ENCODE peak calls at places on chromosomes 13 and 19, in nine cellular contexts. K is HL-60, P is prostate gland, E is endothelial cell of umbilical vein, F is GM23338, H is stomach, W is HCT116, C is GM12878, Y is spleen. B is an unnamed sample.
A peak's percentile ranks its signal among the peaks of the same experiment; 100 is the strongest.

GRCh38 chr19:49869009-49869483 is 1.7 kb upstream of the PNKP start:
- DNase-seq in K (no peak), P (no peak), E (no peak), F (no peak), H (no peak), W (no peak), C (no peak), Y (no peak), B (no peak)

GRCh38 chr13:51726446-51727185 is 77.3 kb downstream of the DHRS12 start:
- DNase-seq in K (no peak), P (no peak), E (peak; percentile 69), F (no peak), H (no peak), W (no peak), C (no peak), Y (no peak), B (no peak)

GRCh38 chr13:70792121-70792520 is 683.9 kb upstream of the KLHL1 start:
- DNase-seq in K (no peak), P (no peak), E (no peak), F (peak; percentile 27), H (no peak), W (no peak), C (no peak), Y (no peak), B (no peak)

GRCh38 chr19:629961-630714 is 3.2 kb downstream of the POLRMT start:
- DNase-seq in K (no peak), P (no peak), E (no peak), F (no peak), H (no peak), W (no peak), C (no peak), Y (no peak), B (no peak)

GRCh38 chr19:10747271-10747670 is 29.4 kb downstream of the DNM2 start:
- DNase-seq in K (no peak), P (no peak), E (no peak), F (no peak), H (peak; percentile 58), W (no peak), C (no peak), Y (no peak), B (no peak)

GRCh38 chr13:48249018-48249417 is 16.0 kb downstream of the ITM2B start:
- DNase-seq in K (no peak), P (no peak), E (no peak), F (no peak), H (no peak), W (no peak), C (no peak), Y (no peak), B (no peak)

GRCh38 chr19:44570984-44571684 is 41.7 kb upstream of the CEACAM20 start:
- DNase-seq in K (peak; percentile 79), P (peak; percentile 48), E (peak; percentile 82), F (peak; percentile 93), H (peak; percentile 65), W (peak; percentile 76), C (no peak), Y (no peak), B (no peak)

GRCh38 chr19:38004100-38004504 is 97.1 kb downstream of the SIPA1L3 start:
- DNase-seq in K (no peak), P (no peak), E (no peak), F (no peak), H (no peak), W (no peak), C (no peak), Y (no peak), B (no peak)

GRCh38 chr13:31119966-31120733 is 41.6 kb downstream of the HSPH1 start:
- DNase-seq in K (no peak), P (no peak), E (no peak), F (peak; percentile 15), H (no peak), W (no peak), C (no peak), Y (no peak), B (peak; percentile 88)

GRCh38 chr19:18392417-18392816 is 5.0 kb downstream of the LRRC25 start:
- DNase-seq in K (peak; percentile 89), P (peak; percentile 43), E (peak; percentile 49), F (no peak), H (peak; percentile 86), W (no peak), C (no peak), Y (peak; percentile 90), B (no peak)

GRCh38 chr13:31875134-31875533 is 135.8 kb downstream of the RXFP2 start:
- DNase-seq in K (no peak), P (no peak), E (no peak), F (no peak), H (no peak), W (no peak), C (no peak), Y (no peak), B (no peak)

GRCh38 chr13:101053694-101054093 is 362.6 kb downstream of the NALCN start:
- DNase-seq in K (no peak), P (no peak), E (no peak), F (no peak), H (no peak), W (no peak), C (no peak), Y (no peak), B (no peak)

GRCh38 chr19:19405919-19406877 is 723 bp downstream of the GATAD2A start:
- DNase-seq in K (peak; percentile 18), P (peak; percentile 16), E (peak; percentile 52), F (peak; percentile 83), H (peak; percentile 49), W (no peak), C (no peak), Y (peak; percentile 92), B (no peak)

GRCh38 chr19:35462476-35462953 is 14.5 kb downstream of the FFAR2 start:
- DNase-seq in K (peak; percentile 79), P (no peak), E (no peak), F (no peak), H (no peak), W (no peak), C (peak; percentile 96), Y (no peak), B (no peak)
- H3K27ac ChIP-seq in K (peak overlapping the region; percentile 43), P (no peak overlapping the region), E (no peak overlapping the region), F (no peak overlapping the region), H (peak overlapping the region; percentile 49), W (no peak overlapping the region), C (peak overlapping the region; percentile 73), Y (peak overlapping the region; percentile 70), B (no peak overlapping the region)

DNA sequence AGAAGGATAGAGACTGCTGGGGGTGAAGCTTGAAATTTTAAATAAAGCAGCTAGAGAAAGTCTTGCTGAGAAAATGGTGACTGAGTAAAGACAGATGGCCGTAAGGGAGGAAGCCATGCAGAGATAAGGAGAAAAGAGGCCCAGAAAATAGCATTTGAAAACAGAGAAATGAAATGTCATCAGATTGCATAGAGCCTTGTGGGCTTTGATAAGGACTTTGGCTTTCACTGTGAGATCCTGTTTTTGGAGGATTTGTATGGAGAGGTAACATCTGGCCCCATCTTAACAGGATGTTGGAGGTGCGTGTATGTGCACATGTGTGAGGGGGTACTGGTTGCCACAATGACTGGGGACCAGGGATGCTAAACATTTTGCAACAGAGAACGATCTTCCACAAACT is 19.5 kb upstream of the ATP8A2 start:
- DNase-seq in K (no peak), P (no peak), E (no peak), F (no peak), H (no peak), W (no peak), C (no peak), Y (no peak), B (no peak)
- TF ChIP-seq POLR2AphosphoS5 in K (no peak), P (no peak), E (no peak), F (no peak), H (no peak), W (no peak), C (no peak), Y (no peak), B (no peak)

DNA sequence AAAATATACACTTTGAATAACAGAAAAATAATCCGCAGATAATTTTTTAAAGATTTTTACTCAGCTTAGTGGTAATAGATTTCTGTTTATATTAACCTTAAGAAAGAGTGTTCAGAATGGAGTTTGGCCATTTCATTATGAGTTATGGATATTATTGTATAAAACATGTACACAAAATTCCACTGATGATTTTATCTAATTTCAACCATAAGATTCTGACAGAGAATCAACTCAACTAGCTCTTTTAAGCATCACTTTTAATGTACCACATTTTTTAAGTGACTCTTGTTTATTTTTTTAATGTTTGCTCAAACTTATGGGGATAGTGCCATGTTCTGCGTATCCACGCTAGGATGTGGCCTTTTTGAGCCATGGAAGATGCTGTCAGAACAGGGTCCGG is 75.7 kb downstream of the COL4A2 start:
- DNase-seq in K (no peak), P (no peak), E (no peak), F (no peak), H (no peak), W (no peak), C (no peak), Y (no peak), B (no peak)
- H3K27ac ChIP-seq in K (no peak overlapping the region), P (no peak overlapping the region), E (peak overlapping the region; percentile 89), F (no peak overlapping the region), H (peak overlapping the region; percentile 75), W (no peak overlapping the region), C (no peak overlapping the region), Y (no peak overlapping the region), B (peak overlapping the region; percentile 77)

DNA sequence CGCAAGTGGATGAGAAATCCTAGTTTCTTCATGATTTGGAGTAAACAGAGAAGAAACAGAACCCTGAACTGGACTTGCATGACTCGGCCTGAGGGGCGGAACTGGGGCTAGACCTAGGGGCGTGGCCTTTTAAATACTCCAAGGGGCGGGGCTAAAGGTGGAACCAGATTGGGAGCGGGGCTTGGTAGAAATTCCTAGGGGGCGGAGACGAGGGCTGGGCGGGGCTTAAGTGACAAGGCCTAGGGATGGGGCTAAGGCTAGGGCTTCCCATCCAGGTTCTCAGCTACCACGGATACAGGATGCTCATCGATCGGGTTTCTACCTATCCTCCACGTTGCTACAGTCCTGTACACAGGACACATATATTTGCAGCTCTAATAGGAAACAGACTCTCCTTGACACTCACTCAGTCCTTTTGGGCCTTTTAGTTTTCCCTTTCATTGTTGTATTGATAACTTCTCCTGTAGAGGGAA is 372 bp upstream of the ZNF699 start:
- DNase-seq in K (peak; percentile 91), P (peak; percentile 87), E (no peak), F (peak; percentile 99), H (peak; percentile 85), W (peak; percentile 91), C (no peak), Y (peak; percentile 94), B (peak; percentile 97)
- TF ChIP-seq POLR2AphosphoS5 in K (no peak), P (no peak), E (no peak), F (no peak), H (no peak), W (no peak), C (no peak), Y (no peak), B (no peak)